ENCODE peak calls at places on chromosome 13, in four cellular contexts. K, B, H and W are unnamed samples.

GRCh38 chr13:99352351-99353271 is 45.4 kb upstream of the GPR183 start:
- DNase-seq in K (no peak), B (no peak), H (no peak), W (peak)

GRCh38 chr13:86399572-86399971 is 600.4 kb upstream of the SLITRK6 start:
- DNase-seq in K (no peak), B (no peak), H (no peak), W (no peak)

GRCh38 chr13:48562296-48563066 is 29.6 kb upstream of the RCBTB2 start:
- DNase-seq in K (peak), B (peak), H (no peak), W (no peak)

GRCh38 chr13:98766120-98766519 is 13.6 kb upstream of the SLC15A1 start:
- DNase-seq in K (no peak), B (no peak), H (no peak), W (no peak)

GRCh38 chr13:102935896-102936321 is 90.1 kb downstream of the ERCC5 start:
- DNase-seq in K (no peak), B (no peak), H (no peak), W (no peak)

GRCh38 chr13:29746167-29746677 is 104.2 kb downstream of the UBL3 start:
- DNase-seq in K (no peak), B (no peak), H (no peak), W (no peak)

GRCh38 chr13:113647351-113648217 is 10.4 kb downstream of the ATP4B start:
- DNase-seq in K (peak), B (no peak), H (no peak), W (no peak)

GRCh38 chr13:80177327-80177726 is 163.6 kb downstream of the SPRY2 start:
- DNase-seq in K (no peak), B (no peak), H (no peak), W (no peak)

GRCh38 chr13:25018729-25019115 is 77.2 kb upstream of the PABPC3 start:
- DNase-seq in K (no peak), B (no peak), H (no peak), W (no peak)

GRCh38 chr13:114066956-114067355 is 65.5 kb downstream of the RASA3 start:
- DNase-seq in K (no peak), B (no peak), H (no peak), W (no peak)

GRCh38 chr13:110470272-110471009 is 91.1 kb downstream of the RAB20 start:
- DNase-seq in K (peak), B (no peak), H (no peak), W (no peak)

GRCh38 chr13:55090612-55091011 is 2050.1 kb upstream of the PRR20A start:
- DNase-seq in K (no peak), B (no peak), H (no peak), W (no peak)

GRCh38 chr13:109781384-109782065 is 4.9 kb downstream of the IRS2 start:
- DNase-seq in K (no peak), B (no peak), H (no peak), W (no peak)

GRCh38 chr13:31477961-31478360 is 261.4 kb upstream of the RXFP2 start:
- DNase-seq in K (no peak), B (no peak), H (no peak), W (no peak)

GRCh38 chr13:95643471-95643813 is 1.1 kb downstream of the DZIP1 start:
- DNase-seq in K (no peak), B (no peak), H (peak), W (no peak)

GRCh38 chr13:35731471-35731870 is 255.0 kb upstream of the MAB21L1 start:
- DNase-seq in K (no peak), B (no peak), H (no peak), W (no peak)
- TF ChIP-seq GABPA in K (no peak), B (no peak), H (no peak), W (no peak)

DNA sequence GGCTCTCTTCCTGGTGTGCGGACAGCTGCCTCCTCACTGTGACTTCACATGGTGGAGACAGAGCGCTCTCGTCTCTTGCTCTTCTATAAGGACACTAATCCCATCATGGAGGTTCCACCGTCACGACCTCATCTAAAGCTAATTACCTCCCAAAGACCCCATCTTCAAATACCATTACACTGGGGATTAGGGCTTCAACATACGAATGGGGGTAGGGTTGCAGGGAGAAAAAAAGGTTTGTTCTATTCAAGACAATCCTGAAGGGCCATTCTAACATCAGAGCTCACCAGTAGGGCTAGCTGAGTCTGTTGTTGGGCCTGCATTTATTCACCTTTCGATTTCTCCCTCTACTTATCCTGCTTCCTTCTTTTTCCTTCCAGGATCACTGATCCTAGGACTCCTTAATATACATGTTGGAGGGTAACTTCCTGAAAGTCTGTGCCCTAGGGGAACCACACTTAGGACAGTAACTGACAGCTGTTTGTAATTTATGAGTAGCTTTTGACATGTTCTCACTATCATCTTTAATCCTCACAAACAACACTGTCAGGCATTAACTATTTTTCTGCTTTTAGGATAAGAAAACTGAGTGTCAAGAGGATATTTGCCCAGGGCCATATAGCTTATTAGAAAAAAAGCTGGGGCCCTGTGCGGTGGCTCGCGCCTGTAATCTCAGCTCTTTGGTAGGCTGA is 18.8 kb upstream of the GTF2F2 start:
- DNase-seq in K (no peak), B (no peak), H (no peak), W (no peak)
- TF ChIP-seq GABPA in K (no peak), B (no peak), H (no peak), W (no peak)

GRCh38 chr13:76223999-76224398 is 587.9 kb downstream of the LMO7 start:
- DNase-seq in K (no peak), B (no peak), H (no peak), W (no peak)
- TF ChIP-seq GABPA in K (no peak), B (no peak), H (no peak), W (no peak)

DNA sequence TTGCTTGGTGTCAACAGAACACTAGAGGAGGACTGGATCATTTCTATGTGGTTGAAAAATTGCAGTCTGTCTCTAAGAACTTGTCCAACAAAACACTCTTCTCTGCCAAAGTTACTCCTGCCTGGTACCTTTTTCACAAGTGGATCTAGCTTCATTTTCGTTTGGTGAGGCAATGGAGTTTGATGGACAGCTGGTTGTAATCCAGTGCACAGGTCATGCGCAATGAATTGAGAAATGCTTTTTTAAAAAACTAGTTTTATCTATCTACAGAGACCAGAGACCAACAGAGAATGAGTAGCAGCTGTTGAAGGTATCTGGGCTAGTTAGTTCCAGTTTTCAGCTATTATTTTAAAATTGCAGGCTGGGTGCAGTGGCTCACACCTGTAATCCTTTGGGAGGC is 12.0 kb upstream of the KBTBD6 start:
- DNase-seq in K (no peak), B (no peak), H (no peak), W (no peak)
- TF ChIP-seq GABPA in K (no peak), B (no peak), H (no peak), W (no peak)

DNA sequence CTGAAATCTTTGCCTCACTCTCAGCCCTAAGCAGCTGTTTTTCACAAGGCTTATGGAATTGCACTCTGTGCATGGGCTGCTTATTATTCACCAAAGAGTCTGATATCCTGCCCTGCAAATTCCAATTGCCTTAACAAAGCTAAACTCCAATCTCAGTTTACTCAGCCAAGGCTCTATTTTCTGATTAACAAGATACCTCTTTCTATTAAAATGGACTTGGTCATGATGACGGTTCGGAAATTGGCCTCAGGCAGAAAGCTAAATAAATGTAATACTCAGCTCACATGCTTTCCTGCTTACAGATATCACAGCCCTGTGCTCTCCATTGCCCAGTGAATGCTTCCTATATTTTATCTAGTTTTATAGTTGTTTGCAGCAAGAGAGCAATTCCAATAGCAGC is 1270.8 kb downstream of the PCDH9 start:
- DNase-seq in K (no peak), B (no peak), H (no peak), W (no peak)
- TF ChIP-seq GABPA in K (no peak), B (no peak), H (no peak), W (no peak)

GRCh38 chr13:105050696-105051095 is 1484.8 kb downstream of the EFNB2 start:
- DNase-seq in K (no peak), B (no peak), H (no peak), W (no peak)
- TF ChIP-seq GABPA in K (no peak), B (no peak), H (no peak), W (no peak)

DNA sequence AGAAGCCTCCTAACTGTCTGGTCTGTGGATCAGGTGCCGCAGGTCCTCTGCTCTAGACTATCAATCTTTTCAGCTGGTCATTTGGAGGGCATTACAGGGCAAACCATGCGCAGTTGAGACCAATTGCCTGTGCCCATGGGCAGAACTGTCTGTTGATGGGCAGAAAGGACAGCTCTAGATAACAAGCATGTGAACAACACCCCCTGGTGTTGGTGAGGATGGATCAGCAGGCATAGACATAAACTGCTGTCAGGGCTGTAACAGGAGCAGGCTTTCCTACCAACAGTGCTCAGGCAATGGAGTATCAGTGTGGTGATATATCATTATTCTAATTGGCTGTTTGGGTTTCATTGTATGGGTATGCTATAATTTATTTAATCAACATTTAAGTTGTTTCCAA is 104.7 kb upstream of the KL start:
- DNase-seq in K (peak), B (peak), H (peak), W (no peak)
- TF ChIP-seq GABPA in K (no peak), B (no peak), H (no peak), W (no peak)